ENCODE peak calls at places on chromosome 16, in six cellular contexts. F is fibroblast of the aortic adventitia; W is WTC11; E is CD8-positive, alpha-beta T cell; Z is mucosa of descending colon; D is HFFc6. V is an unnamed sample.

GRCh38 chr16:55543470-55543869 is 23.0 kb upstream of the CAPNS2 start:
- DNase-seq in F (peak), W (no peak), E (no peak), Z (no peak), D (peak), V (no peak)

GRCh38 chr16:25838724-25839186 is 147.0 kb downstream of the HS3ST4 start:
- DNase-seq in F (peak), W (peak), E (no peak), Z (peak), D (peak), V (no peak)

GRCh38 chr16:79795556-79795955 is 195.0 kb upstream of the MAF start:
- DNase-seq in F (no peak), W (no peak), E (no peak), Z (no peak), D (no peak), V (no peak)

GRCh38 chr16:86122681-86123342 is 223.8 kb downstream of the IRF8 start:
- DNase-seq in F (no peak), W (peak), E (no peak), Z (no peak), D (no peak), V (no peak)

GRCh38 chr16:26765087-26765486 is 301.6 kb upstream of the C16orf82 start:
- DNase-seq in F (no peak), W (peak), E (no peak), Z (no peak), D (no peak), V (no peak)

GRCh38 chr16:59164461-59164860 is 430.3 kb upstream of the GOT2 start:
- DNase-seq in F (no peak), W (peak), E (no peak), Z (no peak), D (no peak), V (no peak)

GRCh38 chr16:49491736-49492089 is 118.1 kb downstream of the C16orf78 start:
- DNase-seq in F (no peak), W (peak), E (no peak), Z (no peak), D (no peak), V (no peak)

GRCh38 chr16:57966133-57966805 is 4.7 kb downstream of the CNGB1 start:
- DNase-seq in F (peak), W (no peak), E (no peak), Z (peak), D (no peak), V (no peak)

GRCh38 chr16:54434859-54435258 is 148.3 kb upstream of the IRX3 start:
- DNase-seq in F (no peak), W (no peak), E (no peak), Z (no peak), D (no peak), V (no peak)

GRCh38 chr16:88768041-88768876 is 16.8 kb downstream of the PIEZO1 start:
- DNase-seq in F (peak), W (no peak), E (no peak), Z (no peak), D (no peak), V (no peak)

GRCh38 chr16:84465154-84465553 is 39.3 kb downstream of the MEAK7 start:
- DNase-seq in F (no peak), W (no peak), E (no peak), Z (no peak), D (no peak), V (peak)
- TF ChIP-seq CTCF in F (no peak), W (no peak), E (no peak), Z (no peak), D (no peak), V (no peak)

GRCh38 chr16:10919003-10919351 is 23.3 kb downstream of the DEXI start:
- DNase-seq in F (no peak), W (no peak), E (no peak), Z (no peak), D (no peak), V (no peak)
- TF ChIP-seq CTCF in F (no peak), W (no peak), E (no peak), Z (no peak), D (no peak), V (peak)

GRCh38 chr16:17275076-17275732 is 195.6 kb downstream of the XYLT1 start:
- DNase-seq in F (no peak), W (no peak), E (no peak), Z (peak), D (peak), V (no peak)
- TF ChIP-seq CTCF in F (no peak), W (no peak), E (no peak), Z (no peak), D (no peak), V (no peak)

GRCh38 chr16:4923853-4924252 is 13.1 kb downstream of the PPL start:
- DNase-seq in F (no peak), W (no peak), E (no peak), Z (no peak), D (no peak), V (no peak)
- TF ChIP-seq CTCF in F (no peak), W (no peak), E (no peak), Z (no peak), D (no peak), V (no peak)

GRCh38 chr16:29819506-29819905 is 756 bp upstream of the MVP start:
- DNase-seq in F (no peak), W (no peak), E (no peak), Z (peak), D (no peak), V (no peak)
- TF ChIP-seq CTCF in F (peak), W (no peak), E (no peak), Z (peak), D (peak), V (no peak)

DNA sequence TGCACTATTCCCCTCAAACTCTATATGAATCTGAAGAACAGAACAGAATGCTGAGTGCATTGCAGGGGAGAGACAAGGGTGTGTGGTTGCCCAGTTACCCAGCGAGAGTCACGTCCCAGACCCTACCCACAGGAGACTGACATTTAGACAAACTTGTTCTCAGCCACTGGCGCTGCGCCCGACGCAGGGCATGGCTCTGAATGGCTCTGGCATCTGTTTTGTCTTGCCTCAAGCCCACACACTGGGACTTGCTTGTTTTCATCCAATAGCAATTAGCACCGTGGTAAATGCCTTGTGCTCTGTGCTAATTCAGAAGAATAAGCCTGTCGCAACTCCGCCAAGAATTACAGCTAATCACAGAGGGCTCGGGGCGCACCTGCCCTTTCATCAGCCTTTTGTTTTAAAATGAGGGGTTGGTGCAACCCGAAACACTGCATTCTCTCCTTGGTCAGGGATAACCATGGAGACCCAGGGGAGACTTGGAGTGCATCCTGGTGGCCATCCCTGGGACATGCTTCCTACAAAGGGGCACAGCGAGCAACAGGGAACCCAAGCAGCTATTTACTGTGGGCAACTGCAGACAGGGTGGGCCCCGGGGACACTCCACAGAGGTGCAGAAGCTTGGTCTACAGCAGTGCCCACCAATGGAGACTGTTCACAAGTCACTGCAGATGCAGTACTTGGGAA is 220.5 kb upstream of the ZFHX3 start:
- DNase-seq in F (peak), W (peak), E (no peak), Z (no peak), D (no peak), V (no peak)
- TF ChIP-seq CTCF in F (peak), W (no peak), E (no peak), Z (no peak), D (peak), V (peak)

GRCh38 chr16:3461120-3461519 is 17.6 kb downstream of the NAA60 start:
- DNase-seq in F (no peak), W (no peak), E (peak), Z (no peak), D (no peak), V (no peak)
- TF ChIP-seq CTCF in F (no peak), W (no peak), E (peak), Z (no peak), D (no peak), V (no peak)

GRCh38 chr16:15777533-15778203 is 79.2 kb downstream of the MYH11 start:
- DNase-seq in F (peak), W (peak), E (no peak), Z (peak), D (peak), V (no peak)
- TF ChIP-seq CTCF in F (peak), W (no peak), E (no peak), Z (no peak), D (peak), V (peak)

GRCh38 chr16:3564130-3564888 is 12.9 kb downstream of the NLRC3 start:
- DNase-seq in F (no peak), W (no peak), E (no peak), Z (no peak), D (no peak), V (no peak)
- TF ChIP-seq CTCF in F (no peak), W (no peak), E (no peak), Z (no peak), D (no peak), V (no peak)

GRCh38 chr16:6576646-6577045 is 756.0 kb upstream of the RBFOX1 start:
- DNase-seq in F (no peak), W (no peak), E (no peak), Z (no peak), D (no peak), V (no peak)
- TF ChIP-seq CTCF in F (no peak), W (no peak), E (no peak), Z (no peak), D (no peak), V (no peak)